ENCODE peak calls at places on chromosomes 5 and 9, in eight cellular contexts. I is progenitor cell of endocrine pancreas, Z is GM20000, D is Calu3, C is endothelial cell, K is neural progenitor cell, J is mesothelial cell of epicardium, W is omental fat pad. Q is an unnamed sample.

GRCh38 chr5:56962286-56962685 is 10.4 kb upstream of the MIER3 start:
- DNase-seq in I (no peak), Z (no peak), D (no peak), C (no peak), K (no peak), J (no peak), W (no peak), Q (no peak)

GRCh38 chr5:68883441-68883840 is 210.4 kb upstream of the SLC30A5 start:
- DNase-seq in I (no peak), Z (no peak), D (no peak), C (no peak), K (peak), J (no peak), W (no peak), Q (no peak)

GRCh38 chr5:92653730-92654461 is 927.1 kb downstream of the NR2F1-AS1 start:
- DNase-seq in I (no peak), Z (no peak), D (no peak), C (no peak), K (no peak), J (no peak), W (no peak), Q (no peak)

GRCh38 chr5:51181495-51181894 is 201.8 kb upstream of the ISL1 start:
- DNase-seq in I (no peak), Z (no peak), D (no peak), C (no peak), K (no peak), J (no peak), W (no peak), Q (no peak)

GRCh38 chr5:174625591-174626365 is 98.6 kb upstream of the MSX2 start:
- DNase-seq in I (no peak), Z (no peak), D (no peak), C (no peak), K (peak), J (no peak), W (no peak), Q (no peak)

GRCh38 chr9:115540091-115540490 is 422.1 kb upstream of the TNC start:
- DNase-seq in I (no peak), Z (no peak), D (no peak), C (no peak), K (no peak), J (no peak), W (no peak), Q (no peak)

GRCh38 chr9:30362368-30362767 is 2022.1 kb upstream of the ACO1 start:
- DNase-seq in I (no peak), Z (no peak), D (no peak), C (no peak), K (no peak), J (no peak), W (no peak), Q (no peak)

GRCh38 chr5:107764976-107765684 is 94.4 kb upstream of the EFNA5 start:
- DNase-seq in I (no peak), Z (no peak), D (no peak), C (no peak), K (no peak), J (no peak), W (no peak), Q (no peak)

GRCh38 chr9:86405926-86406325 is 51.7 kb upstream of the TUT7 start:
- DNase-seq in I (no peak), Z (no peak), D (no peak), C (no peak), K (peak), J (no peak), W (no peak), Q (no peak)

GRCh38 chr9:105187781-105188180 is 56.7 kb upstream of the SLC44A1 start:
- DNase-seq in I (no peak), Z (no peak), D (peak), C (no peak), K (no peak), J (no peak), W (no peak), Q (no peak)

GRCh38 chr9:88559661-88560060 is 24.7 kb downstream of the NXNL2 start:
- DNase-seq in I (no peak), Z (no peak), D (no peak), C (no peak), K (no peak), J (no peak), W (no peak), Q (no peak)

GRCh38 chr9:79912641-79913040 is 340.9 kb downstream of the TLE4 start:
- DNase-seq in I (no peak), Z (no peak), D (no peak), C (no peak), K (no peak), J (no peak), W (no peak), Q (no peak)

GRCh38 chr9:9558907-9559306 is 1053.9 kb downstream of the PTPRD start:
- DNase-seq in I (no peak), Z (no peak), D (no peak), C (no peak), K (no peak), J (no peak), W (no peak), Q (no peak)

GRCh38 chr9:116100711-116101111 is 52.9 kb upstream of the PAPPA start:
- DNase-seq in I (no peak), Z (no peak), D (no peak), C (no peak), K (no peak), J (no peak), W (no peak), Q (no peak)

GRCh38 chr5:11387382-11387781 is 516.9 kb downstream of the CTNND2 start:
- DNase-seq in I (no peak), Z (no peak), D (no peak), C (no peak), K (no peak), J (no peak), W (no peak), Q (no peak)

GRCh38 chr5:43193171-43193951 is 1.3 kb downstream of the NIM1K start:
- DNase-seq in I (no peak), Z (peak), D (no peak), C (peak), K (peak), J (no peak), W (no peak), Q (no peak)

GRCh38 chr9:116280529-116280928 is 126.9 kb downstream of the PAPPA start:
- DNase-seq in I (no peak), Z (no peak), D (no peak), C (no peak), K (no peak), J (no peak), W (no peak), Q (no peak)

GRCh38 chr5:176548967-176549444 is at the start of gene CDHR2:
- DNase-seq in I (no peak), Z (no peak), D (peak), C (no peak), K (no peak), J (no peak), W (no peak), Q (no peak)

GRCh38 chr5:113038714-113039113 is 62.1 kb downstream of the DCP2 start:
- DNase-seq in I (no peak), Z (no peak), D (no peak), C (no peak), K (no peak), J (no peak), W (no peak), Q (no peak)

GRCh38 chr9:36659500-36659899 is 86.8 kb downstream of the MELK start:
- DNase-seq in I (no peak), Z (peak), D (no peak), C (no peak), K (no peak), J (no peak), W (no peak), Q (no peak)

GRCh38 chr9:87564111-87564510 is 66.4 kb downstream of the DAPK1 start:
- DNase-seq in I (no peak), Z (peak), D (peak), C (no peak), K (no peak), J (no peak), W (no peak), Q (no peak)

GRCh38 chr5:67404261-67405100 is 207.9 kb upstream of the CD180 start:
- DNase-seq in I (no peak), Z (no peak), D (no peak), C (no peak), K (no peak), J (no peak), W (no peak), Q (no peak)

GRCh38 chr5:135426102-135427082 is 20.8 kb downstream of the DCANP1 start:
- DNase-seq in I (no peak), Z (peak), D (peak), C (peak), K (peak), J (no peak), W (no peak), Q (no peak)

GRCh38 chr5:658103-658502 is 35.0 kb downstream of the TPPP start:
- DNase-seq in I (no peak), Z (no peak), D (no peak), C (no peak), K (no peak), J (no peak), W (no peak), Q (no peak)

GRCh38 chr5:31049461-31049860 is 144.0 kb upstream of the CDH6 start:
- DNase-seq in I (no peak), Z (no peak), D (peak), C (no peak), K (no peak), J (no peak), W (no peak), Q (no peak)

GRCh38 chr9:98317134-98317857 is 61.8 kb upstream of the TBC1D2 start:
- DNase-seq in I (no peak), Z (no peak), D (no peak), C (no peak), K (no peak), J (no peak), W (no peak), Q (no peak)

GRCh38 chr5:110841137-110841536 is 102.3 kb downstream of the SLC25A46 start:
- DNase-seq in I (no peak), Z (no peak), D (no peak), C (no peak), K (no peak), J (no peak), W (no peak), Q (no peak)

GRCh38 chr5:69225859-69226258 is 8.8 kb upstream of the CDK7 start:
- DNase-seq in I (no peak), Z (no peak), D (no peak), C (no peak), K (no peak), J (no peak), W (no peak), Q (no peak)

GRCh38 chr9:88258012-88258411 is 119.7 kb upstream of the SPATA31C2 start:
- DNase-seq in I (no peak), Z (no peak), D (no peak), C (peak), K (no peak), J (no peak), W (no peak), Q (no peak)

GRCh38 chr9:89549031-89549644 is 51.2 kb upstream of the SEMA4D start:
- DNase-seq in I (peak), Z (peak), D (peak), C (peak), K (peak), J (peak), W (peak), Q (peak)

GRCh38 chr5:150540615-150541396 is 32.9 kb downstream of the NDST1 start:
- DNase-seq in I (no peak), Z (no peak), D (no peak), C (no peak), K (no peak), J (no peak), W (no peak), Q (no peak)

GRCh38 chr9:84697494-84698114 is 28.1 kb downstream of the NTRK2 start:
- DNase-seq in I (peak), Z (peak), D (peak), C (peak), K (peak), J (peak), W (peak), Q (peak)

GRCh38 chr5:69451941-69452652 is 37.2 kb downstream of the MARVELD2 start:
- DNase-seq in I (no peak), Z (no peak), D (no peak), C (no peak), K (no peak), J (no peak), W (no peak), Q (no peak)

GRCh38 chr9:91657501-91657900 is 233.9 kb upstream of the NFIL3 start:
- DNase-seq in I (no peak), Z (no peak), D (no peak), C (no peak), K (no peak), J (no peak), W (no peak), Q (no peak)

GRCh38 chr9:112764344-112764743 is 13.8 kb downstream of the SNX30 start:
- DNase-seq in I (no peak), Z (no peak), D (no peak), C (no peak), K (peak), J (no peak), W (no peak), Q (no peak)

GRCh38 chr9:28774433-28775029 is 1201.2 kb upstream of the C9orf72 start:
- DNase-seq in I (no peak), Z (peak), D (no peak), C (no peak), K (peak), J (no peak), W (no peak), Q (no peak)

GRCh38 chr5:132081458-132081857 is 7.9 kb downstream of the CSF2 start:
- DNase-seq in I (no peak), Z (no peak), D (no peak), C (no peak), K (no peak), J (no peak), W (no peak), Q (no peak)

GRCh38 chr5:164119806-164120440 is 614.5 kb downstream of the MAT2B start:
- DNase-seq in I (no peak), Z (no peak), D (peak), C (no peak), K (peak), J (no peak), W (no peak), Q (no peak)

GRCh38 chr5:139861021-139861888 is 65.6 kb downstream of the PSD2 start:
- DNase-seq in I (no peak), Z (no peak), D (no peak), C (no peak), K (no peak), J (no peak), W (no peak), Q (no peak)

GRCh38 chr5:119743927-119744326 is 114.6 kb downstream of the FAM170A start:
- DNase-seq in I (no peak), Z (peak), D (peak), C (peak), K (peak), J (no peak), W (no peak), Q (no peak)
- TF ChIP-seq CTCF in I (peak), Z (no peak), D (peak), C (peak), K (peak), J (peak), W (no peak), Q (no peak)

GRCh38 chr5:18778226-18778625 is 1144.0 kb downstream of the TAF11L14 start:
- DNase-seq in I (no peak), Z (no peak), D (no peak), C (no peak), K (no peak), J (no peak), W (no peak), Q (no peak)

GRCh38 chr5:18771097-18771610 is 1136.9 kb downstream of the TAF11L14 start:
- DNase-seq in I (no peak), Z (no peak), D (no peak), C (no peak), K (no peak), J (no peak), W (no peak), Q (no peak)

GRCh38 chr5:18772475-18772874 is 1138.2 kb downstream of the TAF11L14 start:
- DNase-seq in I (no peak), Z (no peak), D (peak), C (no peak), K (peak), J (no peak), W (no peak), Q (no peak)
- TF ChIP-seq CTCF in I (peak), Z (no peak), D (no peak), C (no peak), K (peak), J (no peak), W (no peak), Q (no peak)

GRCh38 chr9:93827545-93828330 is 127.4 kb downstream of the BARX1 start:
- DNase-seq in I (peak), Z (peak), D (peak), C (peak), K (peak), J (peak), W (no peak), Q (no peak)

GRCh38 chr9:93826905-93827544 is 128.1 kb downstream of the BARX1 start:
- DNase-seq in I (no peak), Z (no peak), D (no peak), C (no peak), K (no peak), J (no peak), W (no peak), Q (no peak)

GRCh38 chr9:93825348-93826115 is 129.6 kb downstream of the BARX1 start:
- DNase-seq in I (no peak), Z (peak), D (no peak), C (no peak), K (no peak), J (no peak), W (no peak), Q (no peak)

GRCh38 chr9:93824386-93825294 is 130.5 kb downstream of the BARX1 start:
- DNase-seq in I (no peak), Z (peak), D (no peak), C (no peak), K (no peak), J (no peak), W (no peak), Q (no peak)

DNA sequence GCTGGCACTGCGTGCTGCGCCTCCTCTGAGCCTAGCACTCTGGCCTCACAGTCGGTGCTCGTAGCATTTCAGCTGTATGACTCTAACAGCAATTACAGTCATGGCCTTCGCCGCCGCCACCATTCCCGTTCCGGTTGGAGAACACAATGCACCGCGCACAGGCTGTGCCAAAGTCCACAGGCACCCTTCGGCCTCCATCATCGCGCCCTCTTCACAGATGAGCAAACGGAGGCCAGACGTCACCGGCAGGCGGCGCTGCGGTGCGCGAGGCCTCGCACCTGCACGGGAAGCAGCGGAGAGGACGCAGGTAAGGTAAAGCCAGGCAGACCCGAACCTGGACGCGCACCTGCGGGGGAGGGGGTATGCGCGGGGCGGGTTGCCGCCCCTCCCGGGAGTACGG is 128.9 kb downstream of the BARX1 start:
- DNase-seq in I (peak), Z (peak), D (no peak), C (peak), K (no peak), J (no peak), W (no peak), Q (no peak)
- TF ChIP-seq CTCF in I (peak), Z (no peak), D (no peak), C (peak), K (peak), J (peak), W (no peak), Q (peak)

GRCh38 chr9:77013932-77014596 is 5.4 kb upstream of the FOXB2 start:
- DNase-seq in I (no peak), Z (no peak), D (no peak), C (peak), K (peak), J (peak), W (no peak), Q (no peak)

GRCh38 chr9:77013186-77013931 is 6.1 kb upstream of the FOXB2 start:
- DNase-seq in I (no peak), Z (no peak), D (no peak), C (no peak), K (peak), J (no peak), W (no peak), Q (no peak)

GRCh38 chr9:77015291-77016048 is 4.0 kb upstream of the FOXB2 start:
- DNase-seq in I (no peak), Z (no peak), D (no peak), C (no peak), K (peak), J (no peak), W (no peak), Q (no peak)

GRCh38 chr9:77016111-77016525 is 3.3 kb upstream of the FOXB2 start:
- DNase-seq in I (no peak), Z (peak), D (no peak), C (peak), K (peak), J (peak), W (no peak), Q (no peak)

GRCh38 chr9:77014597-77015263 is 4.7 kb upstream of the FOXB2 start:
- DNase-seq in I (no peak), Z (no peak), D (no peak), C (peak), K (peak), J (no peak), W (no peak), Q (no peak)
- TF ChIP-seq CTCF in I (peak), Z (no peak), D (no peak), C (no peak), K (peak), J (no peak), W (no peak), Q (no peak)

GRCh38 chr5:156475831-156476551 is 149.0 kb downstream of the SGCD start:
- DNase-seq in I (no peak), Z (no peak), D (no peak), C (no peak), K (peak), J (no peak), W (no peak), Q (no peak)
- TF ChIP-seq CTCF in I (no peak), Z (no peak), D (no peak), C (no peak), K (no peak), J (no peak), W (no peak), Q (no peak)